ENCODE peak calls at places on chromosomes 3 and 15, in six cellular contexts. R, Z, Q, O, D and C are unnamed samples.

GRCh38 chr3:64332461-64333350 is 107.4 kb upstream of the PRICKLE2 start:
- DNase-seq in R (no peak), Z (no peak), Q (no peak), O (no peak), D (no peak), C (no peak)

GRCh38 chr15:85886345-85886935 is 91.7 kb upstream of the KLHL25 start:
- DNase-seq in R (no peak), Z (no peak), Q (no peak), O (no peak), D (no peak), C (no peak)

GRCh38 chr3:51538459-51539290 is at the start of gene RAD54L2:
- DNase-seq in R (peak), Z (peak), Q (peak), O (peak), D (peak), C (no peak)

GRCh38 chr15:52008698-52009434 is 10.2 kb upstream of the MAPK6 start:
- DNase-seq in R (no peak), Z (no peak), Q (no peak), O (peak), D (no peak), C (no peak)

GRCh38 chr15:70762469-70763119 is 764 bp downstream of the UACA start:
- DNase-seq in R (no peak), Z (no peak), Q (peak), O (peak), D (peak), C (no peak)

GRCh38 chr3:12982619-12983101 is 90.6 kb downstream of the IQSEC1 start:
- DNase-seq in R (no peak), Z (no peak), Q (no peak), O (no peak), D (no peak), C (no peak)

GRCh38 chr15:31727612-31728011 is 302.7 kb upstream of the CHRNA7 start:
- DNase-seq in R (no peak), Z (no peak), Q (no peak), O (no peak), D (no peak), C (no peak)

GRCh38 chr3:144549161-144549560 is 577.5 kb downstream of the DIPK2A start:
- DNase-seq in R (no peak), Z (no peak), Q (no peak), O (no peak), D (peak), C (no peak)

GRCh38 chr15:74442604-74443003 is 8.8 kb upstream of the SEMA7A start:
- DNase-seq in R (no peak), Z (no peak), Q (no peak), O (no peak), D (no peak), C (no peak)

GRCh38 chr3:189572249-189572648 is 58.9 kb upstream of the TP63 start:
- DNase-seq in R (no peak), Z (no peak), Q (no peak), O (no peak), D (peak), C (no peak)

GRCh38 chr3:196159952-196160804 is 51.0 kb downstream of the ZDHHC19 start:
- DNase-seq in R (no peak), Z (peak), Q (no peak), O (peak), D (peak), C (no peak)

GRCh38 chr3:177574232-177574856 is 377.1 kb upstream of the TBL1XR1 start:
- DNase-seq in R (no peak), Z (peak), Q (no peak), O (peak), D (peak), C (no peak)

GRCh38 chr3:83715307-83715706 is 1243.5 kb upstream of the CADM2 start:
- DNase-seq in R (no peak), Z (no peak), Q (no peak), O (no peak), D (no peak), C (no peak)

GRCh38 chr15:95520511-95520910 is 810.0 kb upstream of the NR2F2 start:
- DNase-seq in R (no peak), Z (peak), Q (no peak), O (peak), D (peak), C (no peak)

GRCh38 chr3:158094917-158095301 is 11.3 kb downstream of the SHOX2 start:
- DNase-seq in R (no peak), Z (no peak), Q (no peak), O (no peak), D (no peak), C (no peak)

GRCh38 chr15:68783226-68784054 is 37.3 kb downstream of the ANP32A start:
- DNase-seq in R (peak), Z (no peak), Q (peak), O (peak), D (no peak), C (no peak)

GRCh38 chr3:150365132-150365604 is 42.9 kb upstream of the TSC22D2 start:
- DNase-seq in R (no peak), Z (peak), Q (no peak), O (peak), D (peak), C (no peak)